ENCODE peak calls at places on chromosomes 5 and 9, in four cellular contexts. One of them, this sample, is unnamed.

GRCh38 chr9:134318481-134318891 is 7.8 kb upstream of the RXRA start:
- DNase-seq in Ammon's horn: no peak
- DNase-seq in Daoy: no peak
- DNase-seq in germinal center: no peak
- DNase-seq in this sample: no peak

GRCh38 chr9:126777733-126778132 is 27.1 kb upstream of the ZBTB43 start:
- DNase-seq in germinal center: no peak
- DNase-seq in Daoy: no peak
- DNase-seq in Ammon's horn: no peak
- DNase-seq in this sample: no peak

GRCh38 chr9:127972316-127972871 is 8.4 kb downstream of the EEIG1 start:
- DNase-seq in germinal center: no peak
- DNase-seq in Daoy: no peak
- DNase-seq in Ammon's horn: peak
- DNase-seq in this sample: peak

GRCh38 chr9:96274939-96275338 is 27.0 kb downstream of the HSD17B3 start:
- DNase-seq in Ammon's horn: no peak
- DNase-seq in Daoy: no peak
- DNase-seq in germinal center: no peak
- DNase-seq in this sample: no peak

GRCh38 chr9:8816361-8816760 is 1016.8 kb upstream of the DMAC1 start:
- DNase-seq in Daoy: no peak
- DNase-seq in Ammon's horn: peak
- DNase-seq in germinal center: no peak
- DNase-seq in this sample: peak

GRCh38 chr9:36151306-36152210 is 15.0 kb downstream of the GLIPR2 start:
- DNase-seq in germinal center: peak
- DNase-seq in Ammon's horn: peak
- DNase-seq in Daoy: peak
- DNase-seq in this sample: no peak

GRCh38 chr5:140800816-140801493 is at the start of gene PCDHA3:
- DNase-seq in germinal center: no peak
- DNase-seq in Ammon's horn: peak
- DNase-seq in Daoy: peak
- DNase-seq in this sample: peak

GRCh38 chr5:94524841-94525697 is 93.3 kb downstream of the KIAA0825 start:
- DNase-seq in Ammon's horn: peak
- DNase-seq in Daoy: peak
- DNase-seq in germinal center: peak
- DNase-seq in this sample: peak

GRCh38 chr5:121175986-121176385 is 675.7 kb upstream of the FTMT start:
- DNase-seq in Ammon's horn: no peak
- DNase-seq in germinal center: no peak
- DNase-seq in Daoy: no peak
- DNase-seq in this sample: no peak